ENCODE peak calls at places on chromosome 4, in six cellular contexts. One of them, this sample, is unnamed.

GRCh38 chr4:185874516-185875230 is 62.7 kb upstream of the SORBS2 start:
- DNase-seq in head of caudate nucleus: no peak
- DNase-seq in endothelial cell: no peak
- DNase-seq in NCI-H1436: no peak
- DNase-seq in left ventricle myocardium inferior: no peak
- DNase-seq in breast epithelium: no peak
- DNase-seq in this sample: no peak

GRCh38 chr4:126513596-126513995 is 1119.2 kb upstream of the INTU start:
- DNase-seq in head of caudate nucleus: no peak
- DNase-seq in endothelial cell: no peak
- DNase-seq in NCI-H1436: no peak
- DNase-seq in left ventricle myocardium inferior: no peak
- DNase-seq in breast epithelium: no peak
- DNase-seq in this sample: no peak

GRCh38 chr4:25953740-25954139 is 39.7 kb downstream of the SMIM20 start:
- DNase-seq in head of caudate nucleus: no peak
- DNase-seq in endothelial cell: no peak
- DNase-seq in NCI-H1436: no peak
- DNase-seq in left ventricle myocardium inferior: no peak
- DNase-seq in breast epithelium: no peak
- DNase-seq in this sample: no peak

GRCh38 chr4:1407657-1408333 is 1.6 kb upstream of the NKX1-1 start:
- DNase-seq in head of caudate nucleus: no peak
- DNase-seq in endothelial cell: no peak
- DNase-seq in NCI-H1436: no peak
- DNase-seq in left ventricle myocardium inferior: no peak
- DNase-seq in breast epithelium: no peak
- DNase-seq in this sample: no peak

GRCh38 chr4:53150631-53151488 is 215.0 kb downstream of the SCFD2 start:
- DNase-seq in head of caudate nucleus: no peak
- DNase-seq in endothelial cell: no peak
- DNase-seq in NCI-H1436: no peak
- DNase-seq in left ventricle myocardium inferior: no peak
- DNase-seq in breast epithelium: no peak
- DNase-seq in this sample: no peak

GRCh38 chr4:80071643-80072606 is 1.1 kb downstream of the ANTXR2 start:
- DNase-seq in head of caudate nucleus: no peak
- DNase-seq in endothelial cell: peak
- DNase-seq in NCI-H1436: peak
- DNase-seq in left ventricle myocardium inferior: peak
- DNase-seq in breast epithelium: peak
- DNase-seq in this sample: peak

GRCh38 chr4:148166132-148166531 is 276.1 kb downstream of the NR3C2 start:
- DNase-seq in head of caudate nucleus: no peak
- DNase-seq in endothelial cell: no peak
- DNase-seq in NCI-H1436: no peak
- DNase-seq in left ventricle myocardium inferior: no peak
- DNase-seq in breast epithelium: no peak
- DNase-seq in this sample: no peak

GRCh38 chr4:153735901-153736461 is 23.8 kb downstream of the RNF175 start:
- DNase-seq in head of caudate nucleus: no peak
- DNase-seq in endothelial cell: no peak
- DNase-seq in NCI-H1436: no peak
- DNase-seq in left ventricle myocardium inferior: no peak
- DNase-seq in breast epithelium: no peak
- DNase-seq in this sample: no peak

GRCh38 chr4:36402008-36402758 is 120.8 kb downstream of the DTHD1 start:
- DNase-seq in head of caudate nucleus: no peak
- DNase-seq in endothelial cell: no peak
- DNase-seq in NCI-H1436: no peak
- DNase-seq in left ventricle myocardium inferior: no peak
- DNase-seq in breast epithelium: no peak
- DNase-seq in this sample: no peak

GRCh38 chr4:8777320-8778196 is 94.1 kb downstream of the HMX1 start:
- DNase-seq in head of caudate nucleus: no peak
- DNase-seq in endothelial cell: no peak
- DNase-seq in NCI-H1436: no peak
- DNase-seq in left ventricle myocardium inferior: no peak
- DNase-seq in breast epithelium: no peak
- DNase-seq in this sample: peak

GRCh38 chr4:82842593-82842992 is 44.0 kb upstream of the SCD5 start:
- DNase-seq in head of caudate nucleus: no peak
- DNase-seq in endothelial cell: no peak
- DNase-seq in NCI-H1436: no peak
- DNase-seq in left ventricle myocardium inferior: no peak
- DNase-seq in breast epithelium: no peak
- DNase-seq in this sample: no peak

GRCh38 chr4:173990126-173990878 is 293.2 kb downstream of the FBXO8 start:
- DNase-seq in head of caudate nucleus: no peak
- DNase-seq in endothelial cell: peak
- DNase-seq in NCI-H1436: no peak
- DNase-seq in left ventricle myocardium inferior: no peak
- DNase-seq in breast epithelium: no peak
- DNase-seq in this sample: no peak